ENCODE peak calls at places on chromosomes 11 and 22, in four cellular contexts. One of them, this sample, is unnamed. For H3K36me3, the result is how much of the 10 kb centered on the place peaks cover.

GRCh38 chr11:19905280-19905853 is 192.7 kb downstream of the NAV2 start:
- DNase-seq in endothelial cell of umbilical vein: peak
- DNase-seq in SJSA1: no peak
- DNase-seq in uterus: no peak
- DNase-seq in this sample: peak

GRCh38 chr22:46280063-46280817 is 12.4 kb downstream of the TTC38 start:
- DNase-seq in SJSA1: no peak
- DNase-seq in endothelial cell of umbilical vein: no peak
- DNase-seq in uterus: no peak
- DNase-seq in this sample: no peak

GRCh38 chr22:39526736-39527171 is 5.8 kb downstream of the RPS19BP1 start:
- DNase-seq in uterus: no peak
- DNase-seq in SJSA1: no peak
- DNase-seq in endothelial cell of umbilical vein: no peak
- DNase-seq in this sample: no peak

GRCh38 chr11:47393163-47394049 is 15.0 kb upstream of the SLC39A13 start:
- DNase-seq in uterus: no peak
- DNase-seq in SJSA1: no peak
- DNase-seq in endothelial cell of umbilical vein: peak
- DNase-seq in this sample: no peak

GRCh38 chr11:118194835-118195627 is 18.6 kb upstream of the SCN2B start:
- DNase-seq in SJSA1: no peak
- DNase-seq in endothelial cell of umbilical vein: peak
- DNase-seq in uterus: peak
- DNase-seq in this sample: peak

GRCh38 chr22:33853200-33854097 is 66.8 kb downstream of the LARGE1 start:
- DNase-seq in endothelial cell of umbilical vein: peak
- DNase-seq in uterus: peak
- DNase-seq in SJSA1: peak
- DNase-seq in this sample: peak

GRCh38 chr11:16678466-16679116 is 59.9 kb upstream of the C11orf58 start:
- DNase-seq in endothelial cell of umbilical vein: no peak
- DNase-seq in SJSA1: no peak
- DNase-seq in uterus: no peak
- DNase-seq in this sample: peak

GRCh38 chr22:20135265-20135664 is 3.7 kb downstream of the ZDHHC8 start:
- DNase-seq in SJSA1: no peak
- DNase-seq in endothelial cell of umbilical vein: no peak
- DNase-seq in uterus: no peak
- DNase-seq in this sample: no peak

GRCh38 chr11:110852925-110853324 is 140.7 kb upstream of the ARHGAP20 start:
- DNase-seq in SJSA1: no peak
- DNase-seq in endothelial cell of umbilical vein: no peak
- DNase-seq in uterus: no peak
- DNase-seq in this sample: no peak

GRCh38 chr11:33197915-33198727 is 36.8 kb upstream of the CSTF3 start:
- DNase-seq in uterus: no peak
- DNase-seq in endothelial cell of umbilical vein: no peak
- DNase-seq in SJSA1: no peak
- DNase-seq in this sample: no peak

GRCh38 chr22:44129614-44129976 is 51.1 kb upstream of the PARVG start:
- DNase-seq in uterus: no peak
- DNase-seq in endothelial cell of umbilical vein: peak
- DNase-seq in SJSA1: no peak
- DNase-seq in this sample: peak

GRCh38 chr11:120540744-120541143 is 29.2 kb downstream of the GRIK4 start:
- DNase-seq in endothelial cell of umbilical vein: no peak
- DNase-seq in uterus: no peak
- DNase-seq in SJSA1: no peak
- DNase-seq in this sample: no peak

GRCh38 chr11:2314525-2315394 is 12.9 kb downstream of the TSPAN32 start:
- DNase-seq in uterus: peak
- DNase-seq in endothelial cell of umbilical vein: peak
- DNase-seq in SJSA1: peak
- DNase-seq in this sample: no peak

GRCh38 chr11:69353696-69354544 is 60.0 kb downstream of the MYEOV start:
- DNase-seq in SJSA1: peak
- DNase-seq in uterus: no peak
- DNase-seq in endothelial cell of umbilical vein: no peak
- DNase-seq in this sample: peak

GRCh38 chr11:29280452-29280851 is 736.4 kb downstream of the KCNA4 start:
- DNase-seq in uterus: no peak
- DNase-seq in endothelial cell of umbilical vein: peak
- DNase-seq in SJSA1: no peak
- DNase-seq in this sample: peak

GRCh38 chr11:39209966-39210365 is 2249.5 kb downstream of the LRRC4C start:
- DNase-seq in uterus: no peak
- DNase-seq in SJSA1: no peak
- DNase-seq in endothelial cell of umbilical vein: no peak
- DNase-seq in this sample: no peak

GRCh38 chr11:108788565-108789199 is 123.8 kb downstream of the DDX10 start:
- DNase-seq in endothelial cell of umbilical vein: peak
- DNase-seq in uterus: no peak
- DNase-seq in SJSA1: no peak
- DNase-seq in this sample: peak

GRCh38 chr11:33515347-33515746 is 185.3 kb downstream of the C11orf91 start:
- DNase-seq in SJSA1: no peak
- DNase-seq in endothelial cell of umbilical vein: no peak
- DNase-seq in uterus: peak
- DNase-seq in this sample: peak

GRCh38 chr11:43489869-43490465 is 131.2 kb downstream of the TTC17 start:
- DNase-seq in endothelial cell of umbilical vein: no peak
- DNase-seq in SJSA1: no peak
- DNase-seq in uterus: no peak
- DNase-seq in this sample: peak
- H3K36me3 ChIP-seq in endothelial cell of umbilical vein: under half
- H3K36me3 ChIP-seq in SJSA1: under half
- H3K36me3 ChIP-seq in uterus: under half
- H3K36me3 ChIP-seq in this sample: under half

GRCh38 chr22:24164243-24164642 is 17.0 kb upstream of the SUSD2 start:
- DNase-seq in SJSA1: no peak
- DNase-seq in endothelial cell of umbilical vein: no peak
- DNase-seq in uterus: no peak
- DNase-seq in this sample: no peak
- H3K36me3 ChIP-seq in SJSA1: half or more
- H3K36me3 ChIP-seq in endothelial cell of umbilical vein: under half
- H3K36me3 ChIP-seq in uterus: under half
- H3K36me3 ChIP-seq in this sample: under half

GRCh38 chr11:116843661-116844060 is 6.2 kb upstream of the APOA1 start:
- DNase-seq in endothelial cell of umbilical vein: no peak
- DNase-seq in SJSA1: no peak
- DNase-seq in uterus: no peak
- DNase-seq in this sample: no peak
- H3K36me3 ChIP-seq in endothelial cell of umbilical vein: under half
- H3K36me3 ChIP-seq in SJSA1: under half
- H3K36me3 ChIP-seq in uterus: under half
- H3K36me3 ChIP-seq in this sample: under half

DNA sequence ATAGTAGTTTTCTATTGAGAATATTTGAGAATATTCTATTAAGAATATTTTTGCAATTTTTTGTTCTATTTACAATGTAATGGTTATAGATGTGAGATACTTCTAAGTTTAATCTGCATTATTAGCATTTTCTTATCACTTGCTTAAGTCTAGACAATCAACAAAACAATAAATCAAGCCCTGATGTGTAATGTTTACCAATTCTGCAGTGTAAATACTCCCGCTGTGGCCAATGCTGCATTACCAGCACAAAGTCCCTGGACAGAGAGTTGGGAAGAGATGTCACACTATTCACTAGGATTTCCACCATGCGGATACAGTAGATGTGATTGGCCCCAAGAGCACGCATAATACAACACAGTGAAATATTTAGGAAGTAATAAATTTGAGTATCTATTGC is 47.6 kb upstream of the GCAT start:
- DNase-seq in endothelial cell of umbilical vein: no peak
- DNase-seq in uterus: no peak
- DNase-seq in SJSA1: no peak
- DNase-seq in this sample: no peak
- H3K36me3 ChIP-seq in endothelial cell of umbilical vein: half or more
- H3K36me3 ChIP-seq in uterus: under half
- H3K36me3 ChIP-seq in SJSA1: half or more
- H3K36me3 ChIP-seq in this sample: under half

GRCh38 chr11:1010551-1011319 is 25.8 kb downstream of the MUC6 start:
- DNase-seq in uterus: no peak
- DNase-seq in endothelial cell of umbilical vein: no peak
- DNase-seq in SJSA1: no peak
- DNase-seq in this sample: no peak
- H3K36me3 ChIP-seq in uterus: under half
- H3K36me3 ChIP-seq in endothelial cell of umbilical vein: under half
- H3K36me3 ChIP-seq in SJSA1: under half
- H3K36me3 ChIP-seq in this sample: under half

GRCh38 chr11:61295596-61295926 is 445 bp upstream of the VWCE start:
- DNase-seq in endothelial cell of umbilical vein: peak
- DNase-seq in uterus: no peak
- DNase-seq in SJSA1: no peak
- DNase-seq in this sample: no peak

GRCh38 chr11:61297741-61298140 is 2.6 kb upstream of the VWCE start:
- DNase-seq in uterus: peak
- DNase-seq in endothelial cell of umbilical vein: peak
- DNase-seq in SJSA1: peak
- DNase-seq in this sample: peak

GRCh38 chr11:61294717-61295595 is at the start of gene VWCE:
- DNase-seq in endothelial cell of umbilical vein: peak
- DNase-seq in SJSA1: peak
- DNase-seq in uterus: peak
- DNase-seq in this sample: peak

GRCh38 chr11:61298663-61299244 is 3.6 kb upstream of the VWCE start:
- DNase-seq in endothelial cell of umbilical vein: no peak
- DNase-seq in SJSA1: no peak
- DNase-seq in uterus: no peak
- DNase-seq in this sample: no peak

DNA sequence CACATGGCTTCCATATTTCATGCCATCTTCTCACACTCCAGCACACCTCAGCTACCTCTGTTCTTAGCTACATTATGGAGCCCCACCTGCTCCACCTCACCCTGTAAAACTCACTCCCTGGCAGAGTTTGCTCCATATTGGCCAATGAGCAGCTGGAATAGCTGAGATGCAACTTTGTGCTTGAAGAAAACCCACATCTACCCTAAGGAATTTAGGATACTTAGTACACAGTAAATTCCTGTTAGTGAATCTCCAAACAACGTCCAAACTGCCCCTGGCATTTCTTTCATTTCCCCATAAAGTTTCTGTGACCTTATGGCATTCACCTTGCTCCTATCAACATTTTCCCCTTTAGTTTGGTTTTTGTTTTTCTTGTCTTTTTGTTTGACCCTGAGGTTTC is 2.2 kb upstream of the VWCE start:
- DNase-seq in uterus: no peak
- DNase-seq in SJSA1: no peak
- DNase-seq in endothelial cell of umbilical vein: no peak
- DNase-seq in this sample: peak
- H3K36me3 ChIP-seq in uterus: under half
- H3K36me3 ChIP-seq in SJSA1: under half
- H3K36me3 ChIP-seq in endothelial cell of umbilical vein: under half
- H3K36me3 ChIP-seq in this sample: under half

GRCh38 chr22:31616315-31616980 is 45.6 kb downstream of the PISD start:
- DNase-seq in SJSA1: no peak
- DNase-seq in endothelial cell of umbilical vein: no peak
- DNase-seq in uterus: no peak
- DNase-seq in this sample: no peak
- H3K36me3 ChIP-seq in SJSA1: under half
- H3K36me3 ChIP-seq in endothelial cell of umbilical vein: under half
- H3K36me3 ChIP-seq in uterus: under half
- H3K36me3 ChIP-seq in this sample: under half

DNA sequence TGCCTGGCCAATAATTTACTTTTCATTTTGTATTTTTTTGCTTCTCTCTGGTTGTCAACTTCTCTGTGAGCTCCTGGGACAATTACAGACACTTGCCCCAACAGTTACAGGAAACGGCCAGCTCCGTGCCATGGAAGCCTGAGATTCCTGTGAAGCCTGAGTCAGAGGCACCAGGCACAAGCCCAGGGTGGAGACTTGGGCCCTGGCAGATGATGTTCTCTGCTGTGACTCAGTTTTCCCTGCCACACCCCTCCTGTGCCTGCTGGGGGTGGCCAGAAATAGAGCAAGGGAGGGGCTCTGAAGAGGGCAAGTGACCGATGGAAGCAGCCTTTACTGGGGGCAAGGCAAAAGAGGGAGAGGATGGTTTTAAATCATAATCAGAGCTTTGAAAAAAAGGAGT is 4.9 kb downstream of the ATP5MGL start:
- DNase-seq in SJSA1: peak
- DNase-seq in endothelial cell of umbilical vein: peak
- DNase-seq in uterus: no peak
- DNase-seq in this sample: peak
- H3K36me3 ChIP-seq in SJSA1: half or more
- H3K36me3 ChIP-seq in endothelial cell of umbilical vein: under half
- H3K36me3 ChIP-seq in uterus: under half
- H3K36me3 ChIP-seq in this sample: under half

DNA sequence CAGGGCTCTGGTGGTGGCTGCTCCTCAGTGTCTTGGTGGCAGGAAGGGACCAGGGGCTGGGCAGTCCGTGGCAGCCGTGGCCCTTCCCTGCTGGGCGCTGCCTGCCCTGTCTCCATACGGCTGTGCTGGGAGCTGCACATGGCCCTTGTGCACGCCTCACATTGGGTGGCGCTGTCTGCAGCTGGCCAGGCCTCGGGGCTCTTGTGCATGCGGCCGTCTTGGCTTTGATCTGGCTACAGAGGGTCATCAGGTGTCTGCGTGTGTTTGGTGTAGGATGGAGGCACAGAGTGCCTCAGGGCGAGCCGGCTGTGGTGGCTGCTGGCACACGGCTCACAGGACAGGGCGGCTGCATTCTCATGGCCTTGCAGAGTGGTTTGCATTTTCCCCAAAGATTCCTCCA is 34.8 kb downstream of the MUC6 start:
- DNase-seq in uterus: no peak
- DNase-seq in endothelial cell of umbilical vein: no peak
- DNase-seq in SJSA1: no peak
- DNase-seq in this sample: no peak
- H3K36me3 ChIP-seq in uterus: under half
- H3K36me3 ChIP-seq in endothelial cell of umbilical vein: under half
- H3K36me3 ChIP-seq in SJSA1: under half
- H3K36me3 ChIP-seq in this sample: under half

DNA sequence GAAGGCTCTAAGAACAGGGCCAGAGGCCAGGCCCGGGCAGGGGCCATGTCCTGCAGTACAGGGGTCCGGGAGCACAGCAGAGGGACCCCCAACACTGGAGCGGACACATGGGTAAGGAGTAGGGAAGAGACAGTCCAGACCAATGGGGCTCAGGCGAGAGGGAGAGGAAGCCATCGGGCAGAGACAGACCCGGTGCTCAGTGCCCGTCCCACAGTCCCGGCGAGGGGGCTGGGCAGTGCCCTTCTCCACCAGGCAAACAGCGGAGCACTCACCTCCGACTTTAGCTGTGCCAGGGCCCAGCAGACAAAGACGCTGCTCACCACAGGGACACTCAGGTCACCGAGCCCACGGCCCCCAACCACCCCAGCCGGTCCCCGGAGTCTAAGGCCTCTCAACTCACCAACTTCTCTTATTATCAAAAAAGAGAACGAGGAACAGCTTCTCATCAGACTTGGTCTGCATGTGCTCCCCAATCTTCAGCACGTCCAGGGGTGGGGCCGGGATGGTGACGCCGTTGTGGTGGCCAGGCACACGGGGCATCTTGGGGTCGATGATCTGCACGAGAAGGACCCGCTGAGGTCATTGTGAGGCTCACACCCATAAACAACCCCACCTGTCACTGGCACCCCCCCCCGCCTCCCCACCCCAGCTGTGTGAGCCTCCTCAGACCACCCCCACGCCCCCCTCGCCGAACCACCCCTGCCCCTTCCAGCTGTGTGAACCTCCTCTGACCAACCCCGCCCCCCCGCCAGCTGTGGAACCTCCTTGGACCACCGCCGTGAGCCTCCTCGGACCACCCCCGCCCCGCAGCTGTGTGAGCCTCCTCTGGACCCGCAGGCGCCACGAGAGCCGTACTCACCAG is 52.3 kb downstream of the BRD1 start:
- DNase-seq in endothelial cell of umbilical vein: no peak
- DNase-seq in SJSA1: no peak
- DNase-seq in uterus: no peak
- DNase-seq in this sample: no peak
- H3K36me3 ChIP-seq in endothelial cell of umbilical vein: under half
- H3K36me3 ChIP-seq in SJSA1: half or more
- H3K36me3 ChIP-seq in uterus: under half
- H3K36me3 ChIP-seq in this sample: under half